ENCODE peak calls at places on chromosomes 2 and 18, in nine cellular contexts. F is aorta, V is thoracic aorta, L is mesendoderm, O is cardiac muscle cell, I is brain microvascular endothelial cell, S is endothelial cell of umbilical vein, Z is neural progenitor cell, T is upper lobe of right lung. P is an unnamed sample.
A peak's percentile ranks its signal among the peaks of the same experiment; 100 is the strongest.

GRCh38 chr18:8630546-8630945 is 21.3 kb downstream of the RAB12 start:
- DNase-seq in L (no peak), F (no peak), S (no peak), T (no peak), O (no peak), V (no peak), I (no peak), Z (no peak), P (no peak)

GRCh38 chr2:43345391-43345813 is 119.0 kb upstream of the ZFP36L2 start:
- DNase-seq in F (no peak), T (no peak), L (peak; percentile 56), O (peak; percentile 14), I (no peak), Z (peak; percentile 44), V (no peak), S (peak; percentile 36), P (peak; percentile 57)

GRCh38 chr2:163182764-163183354 is 344.3 kb upstream of the KCNH7 start:
- DNase-seq in L (no peak), S (peak; percentile 35), O (peak; percentile 10), F (no peak), V (no peak), Z (no peak), I (no peak), T (no peak), P (no peak)

GRCh38 chr2:197269173-197269572 is 41.4 kb downstream of the ANKRD44 start:
- DNase-seq in I (no peak), L (peak; percentile 56), V (no peak), T (no peak), Z (no peak), O (no peak), S (no peak), F (no peak), P (no peak)

GRCh38 chr18:5418985-5419495 is 123.5 kb upstream of the ZBTB14 start:
- DNase-seq in L (no peak), I (no peak), F (no peak), V (no peak), T (no peak), Z (no peak), O (no peak), S (no peak), P (no peak)

GRCh38 chr2:231339318-231339717 is 56.2 kb upstream of the B3GNT7 start:
- DNase-seq in L (no peak), T (no peak), Z (no peak), F (no peak), O (no peak), I (no peak), S (no peak), V (no peak), P (no peak)

GRCh38 chr18:69980509-69980908 is 32.8 kb upstream of the CD226 start:
- DNase-seq in I (no peak), F (no peak), V (no peak), Z (no peak), S (no peak), T (no peak), L (peak; percentile 60), O (no peak), P (no peak)

GRCh38 chr18:11114653-11115052 is 34.7 kb downstream of the PIEZO2 start:
- DNase-seq in Z (no peak), T (no peak), O (no peak), F (no peak), V (no peak), L (peak; percentile 37), I (peak; percentile 73), S (no peak), P (no peak)

GRCh38 chr2:43082111-43082877 is 144.1 kb downstream of the ZFP36L2 start:
- DNase-seq in F (peak; percentile 73), O (peak; percentile 42), Z (no peak), T (no peak), I (peak; percentile 91), L (no peak), S (peak; percentile 43), V (no peak), P (peak; percentile 79)

DNA sequence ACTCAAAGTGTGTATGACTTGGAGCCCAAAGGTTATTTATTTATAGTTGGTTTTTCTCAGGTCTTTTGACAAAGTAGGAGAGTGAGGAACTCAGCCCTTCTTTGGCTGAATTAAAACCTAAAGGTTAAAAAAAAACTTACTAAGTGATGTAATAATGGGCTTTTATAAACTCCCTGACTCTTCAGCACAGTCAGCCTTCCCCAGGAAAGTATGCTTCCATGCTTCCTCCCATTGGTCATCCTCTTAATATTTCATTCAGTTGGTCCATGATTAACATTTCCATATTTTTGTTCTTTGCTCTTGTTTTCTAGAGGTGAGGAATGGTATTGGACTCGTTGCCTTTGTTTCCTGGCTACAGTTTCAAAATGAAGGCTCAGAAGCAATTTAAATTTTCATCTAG is 7.2 kb downstream of the ARPC2 start:
- DNase-seq in F (no peak), V (no peak), S (no peak), Z (no peak), T (no peak), O (no peak), L (no peak), I (no peak), P (no peak)
- H3K36me3 ChIP-seq in F (no peaks in the 10 kb centered on the region), V (peaks cover 14% of the 10 kb centered on the region), S (peaks cover 34% of the 10 kb centered on the region), Z (peaks cover 7% of the 10 kb centered on the region), T (peaks cover 68% of the 10 kb centered on the region), O (peaks cover 15% of the 10 kb centered on the region), L (peaks cover 6% of the 10 kb centered on the region), I (peaks cover 42% of the 10 kb centered on the region), P (peaks cover 68% of the 10 kb centered on the region)

GRCh38 chr2:233553366-233553765 is 13.2 kb downstream of the USP40 start:
- DNase-seq in L (no peak), Z (no peak), O (no peak), F (no peak), I (peak; percentile 14), S (no peak), V (no peak), T (no peak), P (no peak)
- H3K36me3 ChIP-seq in L (no peaks in the 10 kb centered on the region), Z (no peaks in the 10 kb centered on the region), O (peaks cover 36% of the 10 kb centered on the region), F (no peaks in the 10 kb centered on the region), I (no peaks in the 10 kb centered on the region), S (peaks cover 3% of the 10 kb centered on the region), V (peaks cover 29% of the 10 kb centered on the region), T (peaks cover 90% of the 10 kb centered on the region), P (peaks cover 100% of the 10 kb centered on the region)

GRCh38 chr2:63891488-63892030 is 49.9 kb downstream of the UGP2 start:
- DNase-seq in L (no peak), T (no peak), Z (no peak), I (no peak), F (no peak), V (no peak), O (no peak), S (no peak), P (no peak)
- H3K36me3 ChIP-seq in L (peaks cover 2% of the 10 kb centered on the region), T (peaks cover 95% of the 10 kb centered on the region), Z (peaks cover 26% of the 10 kb centered on the region), I (peaks cover 44% of the 10 kb centered on the region), F (peaks cover 3% of the 10 kb centered on the region), V (peaks cover 21% of the 10 kb centered on the region), O (peaks cover 76% of the 10 kb centered on the region), S (peaks cover 19% of the 10 kb centered on the region), P (peaks cover 93% of the 10 kb centered on the region)

GRCh38 chr2:237571551-237571950 is 5.2 kb downstream of the PRLH start:
- DNase-seq in F (peak; percentile 76), S (no peak), V (no peak), T (peak; percentile 54), L (no peak), Z (no peak), I (no peak), O (no peak), P (peak; percentile 15)
- H3K36me3 ChIP-seq in F (no peaks in the 10 kb centered on the region), S (no peaks in the 10 kb centered on the region), V (no peaks in the 10 kb centered on the region), T (no peaks in the 10 kb centered on the region), L (no peaks in the 10 kb centered on the region), Z (no peaks in the 10 kb centered on the region), I (no peaks in the 10 kb centered on the region), O (no peaks in the 10 kb centered on the region), P (no peaks in the 10 kb centered on the region)

GRCh38 chr2:172478353-172478752 is 51.0 kb downstream of the ITGA6 start:
- DNase-seq in Z (no peak), F (no peak), V (no peak), S (no peak), O (no peak), L (peak; percentile 16), T (no peak), I (no peak), P (no peak)

GRCh38 chr2:172480301-172481218 is 53.2 kb downstream of the ITGA6 start:
- DNase-seq in I (peak; percentile 12), L (peak; percentile 38), V (no peak), S (peak; percentile 68), T (no peak), Z (no peak), F (no peak), O (peak; percentile 13), P (peak; percentile 66)

GRCh38 chr2:172484706-172485105 is 57.3 kb downstream of the ITGA6 start:
- DNase-seq in T (no peak), I (no peak), O (no peak), L (no peak), Z (no peak), V (no peak), S (no peak), F (no peak), P (no peak)

GRCh38 chr2:172484253-172484652 is 56.9 kb downstream of the ITGA6 start:
- DNase-seq in I (no peak), Z (no peak), V (no peak), L (peak; percentile 11), S (peak; percentile 55), T (no peak), O (peak; percentile 25), F (no peak), P (no peak)

GRCh38 chr2:172481507-172482262 is 54.3 kb downstream of the ITGA6 start:
- DNase-seq in T (no peak), I (no peak), O (peak; percentile 29), Z (no peak), S (no peak), F (no peak), V (no peak), L (no peak), P (no peak)
- H3K36me3 ChIP-seq in T (peaks cover 11% of the 10 kb centered on the region), I (no peaks in the 10 kb centered on the region), O (no peaks in the 10 kb centered on the region), Z (peaks cover 9% of the 10 kb centered on the region), S (peaks cover 13% of the 10 kb centered on the region), F (peaks cover 4% of the 10 kb centered on the region), V (no peaks in the 10 kb centered on the region), L (no peaks in the 10 kb centered on the region), P (peaks cover 10% of the 10 kb centered on the region)

GRCh38 chr2:46954951-46955571 is 39.5 kb upstream of the MCFD2 start:
- DNase-seq in I (peak; percentile 88), O (no peak), L (peak; percentile 91), V (peak; percentile 66), S (peak; percentile 76), T (no peak), Z (peak; percentile 61), F (peak; percentile 92), P (peak; percentile 80)
- H3K36me3 ChIP-seq in I (peaks cover 57% of the 10 kb centered on the region), O (peaks cover 3% of the 10 kb centered on the region), L (peaks cover 7% of the 10 kb centered on the region), V (peaks cover 44% of the 10 kb centered on the region), S (no peaks in the 10 kb centered on the region), T (peaks cover 75% of the 10 kb centered on the region), Z (no peaks in the 10 kb centered on the region), F (no peaks in the 10 kb centered on the region), P (peaks cover 95% of the 10 kb centered on the region)

GRCh38 chr2:75680402-75680801 is 30.3 kb downstream of the GCFC2 start:
- DNase-seq in V (no peak), T (no peak), Z (no peak), S (no peak), F (no peak), O (no peak), I (no peak), L (no peak), P (no peak)

GRCh38 chr2:75679556-75679955 is 31.2 kb downstream of the GCFC2 start:
- DNase-seq in F (no peak), L (no peak), Z (no peak), S (peak; percentile 15), I (no peak), O (no peak), V (no peak), T (no peak), P (no peak)

GRCh38 chr2:75675908-75676307 is 29.3 kb downstream of the MRPL19 start:
- DNase-seq in F (no peak), V (no peak), Z (no peak), L (no peak), T (no peak), I (no peak), O (no peak), S (no peak), P (no peak)

GRCh38 chr2:75676464-75676863 is 29.9 kb downstream of the MRPL19 start:
- DNase-seq in I (no peak), T (no peak), S (no peak), F (no peak), L (no peak), O (no peak), V (no peak), Z (no peak), P (no peak)
- H3K36me3 ChIP-seq in I (peaks cover under 1% of the 10 kb centered on the region), T (peaks cover 14% of the 10 kb centered on the region), S (no peaks in the 10 kb centered on the region), F (peaks cover under 1% of the 10 kb centered on the region), L (no peaks in the 10 kb centered on the region), O (peaks cover 5% of the 10 kb centered on the region), V (peaks cover under 1% of the 10 kb centered on the region), Z (peaks cover 7% of the 10 kb centered on the region), P (peaks cover 38% of the 10 kb centered on the region)

P was measured in heart left ventricle.